ENCODE peak calls at places on chromosomes 3 and 15, in four cellular contexts. I, H, O and E are unnamed samples.

GRCh38 chr3:64399205-64399800 is 174.0 kb upstream of the PRICKLE2 start:
- DNase-seq in I (peak), H (peak), O (no peak), E (peak)

GRCh38 chr3:138850151-138850550 is 15.4 kb upstream of the PIK3CB start:
- DNase-seq in H (no peak), O (no peak), I (peak), E (no peak)

GRCh38 chr3:59212128-59212764 is 162.4 kb upstream of the CFAP20DC start:
- DNase-seq in I (peak), O (no peak), H (peak), E (no peak)

GRCh38 chr3:122281891-122282290 is 43.2 kb upstream of the CSTA start:
- DNase-seq in I (no peak), O (no peak), H (no peak), E (no peak)

GRCh38 chr3:53495518-53496501 is 1.4 kb downstream of the CACNA1D start:
- DNase-seq in H (peak), O (no peak), I (no peak), E (no peak)

GRCh38 chr3:31533169-31533870 is 595 bp downstream of the STT3B start:
- DNase-seq in I (peak), H (peak), O (peak), E (peak)

GRCh38 chr15:65561934-65562333 is 31.7 kb downstream of the HACD3 start:
- DNase-seq in I (no peak), H (no peak), O (no peak), E (no peak)

GRCh38 chr3:149949181-149949580 is 21.5 kb downstream of the PFN2 start:
- DNase-seq in O (no peak), I (no peak), H (no peak), E (no peak)

GRCh38 chr3:21647961-21648360 is 103.0 kb downstream of the ZNF385D start:
- DNase-seq in H (no peak), O (no peak), I (no peak), E (no peak)

GRCh38 chr15:60373745-60374144 is 24.0 kb downstream of the ANXA2 start:
- DNase-seq in O (no peak), I (no peak), H (no peak), E (no peak)

GRCh38 chr15:95559875-95560394 is 770.6 kb upstream of the NR2F2 start:
- DNase-seq in I (peak), H (no peak), O (no peak), E (no peak)

GRCh38 chr3:151750181-151750580 is 16.5 kb downstream of the AADACL2 start:
- DNase-seq in I (no peak), O (no peak), H (no peak), E (no peak)

GRCh38 chr3:66642015-66642414 is 141.2 kb upstream of the LRIG1 start:
- DNase-seq in O (no peak), I (no peak), H (no peak), E (no peak)

GRCh38 chr15:79673416-79674123 is 223.2 kb downstream of the MTHFS start:
- DNase-seq in H (peak), O (no peak), I (peak), E (no peak)

GRCh38 chr3:51945926-51946500 is 3.9 kb downstream of the PARP3 start:
- DNase-seq in O (no peak), H (no peak), I (no peak), E (no peak)

GRCh38 chr15:67138946-67139855 is 73.8 kb downstream of the SMAD3 start:
- DNase-seq in H (no peak), O (no peak), I (peak), E (no peak)

GRCh38 chr3:39814007-39814406 is 4.6 kb downstream of the MYRIP start:
- DNase-seq in O (no peak), I (no peak), H (no peak), E (no peak)

DNA sequence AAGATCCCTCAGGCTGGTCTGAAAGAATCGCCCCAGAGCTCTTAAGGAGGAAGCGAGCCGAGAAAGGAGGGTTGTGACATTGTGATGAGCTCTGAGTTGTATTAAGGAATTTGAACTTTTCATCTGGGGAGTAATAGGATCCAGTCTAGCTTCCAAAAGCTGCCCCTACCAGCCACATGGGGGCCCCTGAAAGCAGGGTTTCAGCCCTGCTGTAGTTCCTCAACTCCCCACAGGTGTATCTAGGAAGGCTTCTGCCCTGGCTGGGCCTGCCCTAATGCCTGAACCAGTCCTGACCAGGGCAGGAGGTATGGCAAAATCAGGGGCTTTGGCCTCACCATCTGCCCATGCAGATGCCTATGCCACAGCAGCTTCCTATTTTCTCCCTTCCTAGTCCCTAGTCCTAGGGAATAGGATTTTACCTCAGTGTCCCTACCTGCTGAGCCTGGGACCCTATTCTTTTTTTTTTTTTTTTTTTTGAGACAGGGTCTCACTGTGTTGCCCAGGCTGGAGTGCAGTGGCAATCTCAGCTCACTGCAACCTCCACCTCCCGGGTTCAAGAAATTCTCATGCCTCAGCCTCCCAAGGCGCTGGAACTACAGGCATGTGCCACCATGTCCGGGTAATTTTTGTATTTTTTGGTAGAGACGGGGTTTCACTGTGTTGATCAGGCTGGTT is 5.0 kb upstream of the AP3S2 start:
- DNase-seq in O (peak), I (peak), H (peak), E (no peak)
- TF ChIP-seq CTCF in O (peak), I (peak), H (peak), E (peak)

DNA sequence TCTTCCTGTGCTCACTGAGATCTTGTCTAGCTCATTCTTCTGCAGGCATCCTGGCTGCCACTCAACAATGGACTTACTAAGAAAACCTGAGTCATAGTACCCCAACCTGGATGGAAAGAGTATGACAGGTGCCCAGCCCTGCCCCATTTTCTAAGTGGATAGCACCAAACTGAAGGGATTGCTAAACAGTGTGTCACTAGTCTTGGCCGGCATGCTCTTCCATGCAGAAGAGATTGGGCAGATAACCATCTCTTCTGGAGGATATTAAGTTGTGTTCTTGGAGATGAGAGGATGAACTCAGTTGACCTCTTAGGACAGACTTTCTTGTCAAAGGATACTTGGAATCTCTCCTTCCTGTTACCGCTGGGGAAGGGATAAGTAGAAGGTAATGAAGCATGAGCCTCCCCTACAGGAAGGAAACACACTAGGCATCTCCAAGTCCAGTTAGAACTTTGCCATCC is 797.5 kb downstream of the AGBL1 start:
- DNase-seq in I (no peak), O (no peak), H (no peak), E (no peak)
- TF ChIP-seq CTCF in I (no peak), O (no peak), H (no peak), E (no peak)

DNA sequence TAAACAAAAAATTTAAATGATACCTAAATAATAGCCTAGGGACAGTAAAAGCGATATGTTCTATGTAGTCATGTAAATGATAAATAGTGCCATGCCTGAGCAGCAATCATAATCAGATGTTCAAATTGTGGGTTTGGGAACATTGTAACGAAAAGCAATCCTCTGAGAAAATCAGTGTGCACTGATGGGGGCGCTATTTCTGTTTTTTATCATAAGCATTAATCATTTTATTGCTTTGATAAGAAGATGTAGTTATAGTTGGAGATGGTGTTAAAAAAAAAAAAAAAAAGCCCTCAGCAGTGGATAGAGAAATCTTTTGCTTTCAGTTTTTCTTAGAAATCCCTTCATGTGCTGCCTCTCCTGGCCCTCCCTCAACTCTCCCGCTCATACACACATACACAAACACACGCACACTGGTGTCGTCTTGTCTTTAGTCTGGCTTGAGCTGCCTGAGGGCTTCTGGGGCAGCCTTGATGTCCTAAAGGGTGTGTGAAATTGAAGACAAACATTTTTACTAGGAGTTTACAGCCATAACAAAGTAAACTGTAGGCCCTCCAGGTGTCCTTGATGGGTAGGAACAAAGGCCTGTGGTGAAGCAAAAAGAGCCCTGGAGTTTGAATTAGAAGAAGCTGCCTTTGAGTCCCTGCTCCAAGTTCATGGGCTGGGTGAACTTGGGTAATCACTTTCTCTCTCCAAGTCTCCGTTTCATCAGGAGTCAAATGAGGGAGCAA is 428.1 kb downstream of the SOX2 start:
- DNase-seq in H (no peak), I (no peak), O (no peak), E (no peak)
- TF ChIP-seq CTCF in H (no peak), I (no peak), O (no peak), E (peak)

GRCh38 chr3:170021083-170021482 is 16.7 kb upstream of the GPR160 start:
- DNase-seq in I (no peak), H (no peak), O (no peak), E (no peak)
- TF ChIP-seq CTCF in I (peak), H (peak), O (no peak), E (no peak)

DNA sequence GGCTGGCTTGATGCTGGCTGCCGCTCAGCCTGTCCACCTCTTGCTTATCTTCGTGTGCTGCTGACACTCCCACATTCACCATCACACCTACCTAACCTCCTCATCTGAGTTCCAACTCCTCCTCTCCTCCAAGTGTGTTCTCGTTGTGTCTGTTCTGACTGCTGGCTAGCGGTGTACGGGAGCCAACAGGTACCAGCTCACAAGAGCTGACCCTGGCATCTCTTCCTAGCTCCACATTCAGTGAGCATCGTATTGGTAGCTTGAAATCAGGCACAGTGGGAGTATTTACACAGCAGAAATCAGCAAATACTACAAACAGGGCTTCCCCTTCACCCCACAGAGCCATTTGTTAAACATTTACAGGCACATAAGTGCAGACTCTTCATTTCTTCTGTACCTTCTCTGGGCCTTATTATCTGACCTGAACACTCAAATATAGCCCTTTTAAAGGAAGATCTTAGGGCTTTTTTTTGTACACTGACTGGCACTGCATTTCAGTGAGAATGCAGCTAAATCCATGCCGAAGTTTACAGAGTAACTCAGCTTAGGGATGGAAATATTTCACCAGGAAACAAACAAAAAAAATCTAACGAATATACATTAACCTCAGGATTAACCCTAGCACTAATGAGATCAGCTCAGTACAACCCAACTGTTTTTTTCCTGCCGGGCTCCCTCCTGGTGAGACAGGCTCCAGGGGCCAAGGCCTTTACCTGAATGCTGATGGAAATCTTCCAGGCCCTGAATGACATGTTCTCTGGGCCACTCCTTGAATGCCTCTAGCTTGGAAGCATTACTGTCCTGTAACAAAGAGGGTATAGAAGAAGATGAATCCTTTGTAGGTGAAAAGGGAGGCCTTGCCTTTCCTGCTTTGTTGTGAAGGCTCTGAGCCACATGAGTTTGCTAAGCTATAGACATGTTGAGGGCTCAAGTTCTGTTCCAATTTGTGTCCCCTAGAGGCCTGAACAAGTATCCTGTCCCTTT is 150.5 kb upstream of the LPP start:
- DNase-seq in I (no peak), O (no peak), H (no peak), E (no peak)
- TF ChIP-seq CTCF in I (no peak), O (no peak), H (no peak), E (no peak)

GRCh38 chr3:55549172-55549571 is 62.1 kb upstream of the WNT5A start:
- DNase-seq in I (peak), H (no peak), O (no peak), E (no peak)
- TF ChIP-seq CTCF in I (peak), H (no peak), O (no peak), E (peak)

DNA sequence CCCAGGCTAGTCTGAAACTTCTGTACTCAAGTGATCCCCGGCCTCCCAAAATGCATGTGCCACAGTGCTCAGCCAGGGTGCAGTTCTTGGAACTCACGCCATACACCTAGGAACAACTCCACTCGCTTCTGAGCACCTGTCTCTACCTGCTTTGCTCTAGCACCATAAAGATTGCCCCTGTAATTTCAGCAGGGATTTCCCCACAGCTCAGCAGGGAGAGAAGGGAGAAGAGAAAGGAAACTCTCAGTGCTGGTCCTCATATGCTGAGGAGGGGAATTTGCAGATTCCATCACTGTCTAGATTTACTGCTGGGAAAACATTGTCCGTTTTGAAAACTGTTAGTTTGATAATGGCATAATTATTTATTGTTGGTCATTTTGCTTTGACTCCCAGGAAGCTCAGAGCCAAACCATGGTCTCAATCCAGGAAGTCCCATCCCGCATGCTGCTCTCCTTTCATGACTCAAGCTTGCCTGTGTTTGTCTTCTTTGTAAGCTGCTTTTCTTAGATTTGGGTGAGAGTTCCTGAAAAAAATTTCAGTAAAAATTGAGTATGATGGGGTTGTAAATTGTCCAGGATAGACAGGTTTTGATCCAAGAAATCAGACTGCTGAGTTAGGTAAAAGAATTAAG is 24.2 kb downstream of the TRIM71 start:
- DNase-seq in H (no peak), O (no peak), I (no peak), E (no peak)
- TF ChIP-seq CTCF in H (no peak), O (no peak), I (no peak), E (no peak)